ENCODE peak calls at places on chromosomes 4 and X, in ten cellular contexts. A is neuronal stem cell, Z is K562, C is SK-N-MC, V is endodermal cell, H is Karpas-422, P is mesenchymal stem cell, E is fibroblast of lung, W is mammary epithelial cell, F is SK-N-SH. J is an unnamed sample.

GRCh38 chr4:15416357-15417327 is 11.2 kb upstream of the C1QTNF7 start:
- DNase-seq in P (no peak), H (no peak), A (no peak), V (no peak), W (no peak), E (no peak), C (no peak), Z (no peak), F (no peak), J (no peak)

GRCh38 chr4:188006285-188006848 is 10.8 kb downstream of the ZFP42 start:
- DNase-seq in Z (no peak), E (no peak), A (no peak), V (no peak), P (no peak), W (no peak), H (no peak), C (no peak), F (no peak), J (no peak)

GRCh38 chr4:37981844-37982720 is 21.9 kb downstream of the PTTG2 start:
- DNase-seq in H (no peak), E (no peak), F (no peak), P (no peak), C (no peak), A (no peak), V (peak), Z (no peak), W (no peak), J (peak)

GRCh38 chr4:25535278-25535677 is 120.4 kb upstream of the SLC34A2 start:
- DNase-seq in W (no peak), E (no peak), V (peak), H (no peak), C (no peak), P (no peak), Z (no peak), A (no peak), F (no peak), J (no peak)

GRCh38 chr4:185831125-185831815 is 19.3 kb upstream of the SORBS2 start:
- DNase-seq in V (no peak), C (no peak), Z (no peak), H (no peak), E (no peak), W (peak), F (no peak), P (no peak), A (no peak), J (no peak)

GRCh38 chr4:107380836-107381438 is 339.1 kb downstream of the PAPSS1 start:
- DNase-seq in F (no peak), W (no peak), E (no peak), C (no peak), P (no peak), V (no peak), A (no peak), H (no peak), Z (no peak), J (no peak)

GRCh38 chr4:48490680-48491513 is 845 bp downstream of the ZAR1 start:
- DNase-seq in H (no peak), Z (no peak), E (no peak), P (no peak), C (no peak), A (no peak), W (no peak), V (peak), F (no peak), J (no peak)

GRCh38 chr4:22595684-22596083 is 79.8 kb upstream of the ADGRA3 start:
- DNase-seq in A (no peak), H (no peak), V (no peak), E (no peak), Z (no peak), F (peak), P (no peak), W (no peak), C (no peak), J (no peak)

GRCh38 chrX:148310402-148311200 is 189.8 kb upstream of the AFF2 start:
- DNase-seq in C (no peak), H (peak), A (no peak), P (no peak), W (no peak), F (no peak), E (no peak), Z (no peak), V (no peak), J (no peak)

GRCh38 chr4:96193061-96193460 is 353.2 kb downstream of the PDHA2 start:
- DNase-seq in W (no peak), P (no peak), E (no peak), C (no peak), Z (no peak), A (no peak), V (no peak), F (no peak), H (no peak), J (no peak)

GRCh38 chr4:112015960-112016359 is 129.3 kb upstream of the FAM241A start:
- DNase-seq in A (no peak), V (no peak), Z (no peak), F (no peak), H (no peak), P (no peak), W (no peak), C (no peak), E (no peak), J (no peak)

GRCh38 chr4:80255374-80256095 is 10.9 kb upstream of the FGF5 start:
- DNase-seq in P (no peak), A (no peak), H (no peak), F (no peak), V (no peak), E (no peak), Z (no peak), C (no peak), W (peak), J (peak)

GRCh38 chr4:130808492-130808891 is 1712.5 kb downstream of the C4orf33 start:
- DNase-seq in H (peak), E (peak), C (no peak), W (peak), F (peak), V (no peak), P (peak), A (no peak), Z (no peak), J (peak)

GRCh38 chr4:153464068-153464467 is 2.1 kb upstream of the TMEM131L start:
- DNase-seq in C (no peak), Z (no peak), P (peak), W (no peak), H (no peak), F (no peak), A (no peak), E (no peak), V (no peak), J (peak)
- H3K9ac ChIP-seq in C (no peak), Z (peak), P (no peak), W (no peak), H (no peak), F (no peak), A (no peak), E (no peak), V (no peak), J (no peak)

DNA sequence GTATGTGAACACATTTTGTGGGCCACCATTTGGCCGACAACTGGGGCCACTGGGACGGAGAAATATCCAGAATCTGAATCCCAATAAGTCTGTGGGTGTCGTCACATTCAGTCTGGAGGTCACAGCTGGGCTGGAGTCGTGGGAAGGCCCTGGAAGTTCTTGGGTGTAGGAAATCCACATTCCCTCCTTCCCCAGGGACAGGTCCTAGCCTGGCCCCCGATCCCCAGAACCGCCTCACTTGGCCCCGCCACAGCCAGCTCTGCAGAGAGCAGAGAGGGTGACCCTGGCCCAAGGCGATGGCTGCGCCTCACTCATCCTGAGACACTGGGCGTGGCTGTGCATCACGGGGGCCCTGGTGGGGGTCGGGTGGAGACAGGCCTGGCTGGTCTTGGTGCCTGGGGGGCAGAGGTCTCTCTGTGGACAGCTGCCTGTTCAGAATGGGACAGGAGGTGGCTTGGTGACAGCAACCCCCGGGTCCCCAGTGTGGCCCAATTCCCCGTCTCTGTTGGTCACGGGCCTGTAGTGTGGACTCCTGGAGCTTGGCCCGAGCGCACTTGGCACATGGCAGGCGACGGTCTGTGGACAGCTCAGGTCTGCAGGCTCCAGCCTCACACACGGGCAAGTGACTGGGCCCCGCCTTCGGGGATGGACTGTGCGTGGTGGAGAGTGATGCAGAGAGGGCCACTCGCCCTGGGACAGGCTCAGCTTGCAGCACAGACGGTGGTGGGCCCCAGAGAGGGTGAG is 16.4 kb downstream of the DOK7 start:
- DNase-seq in A (no peak), W (no peak), P (no peak), F (no peak), Z (no peak), V (no peak), E (no peak), C (no peak), H (no peak), J (no peak)
- H3K9ac ChIP-seq in A (no peak), W (no peak), P (no peak), F (no peak), Z (no peak), V (no peak), E (no peak), C (no peak), H (no peak), J (no peak)

GRCh38 chr4:154473497-154473896 is 18.1 kb downstream of the DCHS2 start:
- DNase-seq in V (no peak), E (no peak), H (no peak), Z (peak), C (no peak), A (no peak), F (no peak), W (no peak), P (no peak), J (no peak)

GRCh38 chr4:154478128-154478527 is 13.5 kb downstream of the DCHS2 start:
- DNase-seq in E (no peak), H (no peak), C (no peak), P (no peak), A (no peak), F (no peak), Z (no peak), W (no peak), V (no peak), J (no peak)

GRCh38 chr4:154475800-154476199 is 15.8 kb downstream of the DCHS2 start:
- DNase-seq in A (no peak), F (no peak), W (no peak), H (no peak), E (no peak), P (no peak), Z (no peak), V (no peak), C (no peak), J (no peak)

GRCh38 chr4:154472870-154473269 is 18.7 kb downstream of the DCHS2 start:
- DNase-seq in E (no peak), V (no peak), Z (no peak), A (no peak), W (no peak), P (no peak), F (no peak), C (no peak), H (no peak), J (no peak)

GRCh38 chr4:154478547-154478946 is 13.1 kb downstream of the DCHS2 start:
- DNase-seq in P (no peak), W (no peak), A (no peak), C (no peak), V (no peak), Z (no peak), F (no peak), H (no peak), E (no peak), J (no peak)
- H3K9ac ChIP-seq in P (no peak), W (no peak), A (no peak), C (no peak), V (no peak), Z (no peak), F (no peak), H (no peak), E (no peak), J (no peak)

DNA sequence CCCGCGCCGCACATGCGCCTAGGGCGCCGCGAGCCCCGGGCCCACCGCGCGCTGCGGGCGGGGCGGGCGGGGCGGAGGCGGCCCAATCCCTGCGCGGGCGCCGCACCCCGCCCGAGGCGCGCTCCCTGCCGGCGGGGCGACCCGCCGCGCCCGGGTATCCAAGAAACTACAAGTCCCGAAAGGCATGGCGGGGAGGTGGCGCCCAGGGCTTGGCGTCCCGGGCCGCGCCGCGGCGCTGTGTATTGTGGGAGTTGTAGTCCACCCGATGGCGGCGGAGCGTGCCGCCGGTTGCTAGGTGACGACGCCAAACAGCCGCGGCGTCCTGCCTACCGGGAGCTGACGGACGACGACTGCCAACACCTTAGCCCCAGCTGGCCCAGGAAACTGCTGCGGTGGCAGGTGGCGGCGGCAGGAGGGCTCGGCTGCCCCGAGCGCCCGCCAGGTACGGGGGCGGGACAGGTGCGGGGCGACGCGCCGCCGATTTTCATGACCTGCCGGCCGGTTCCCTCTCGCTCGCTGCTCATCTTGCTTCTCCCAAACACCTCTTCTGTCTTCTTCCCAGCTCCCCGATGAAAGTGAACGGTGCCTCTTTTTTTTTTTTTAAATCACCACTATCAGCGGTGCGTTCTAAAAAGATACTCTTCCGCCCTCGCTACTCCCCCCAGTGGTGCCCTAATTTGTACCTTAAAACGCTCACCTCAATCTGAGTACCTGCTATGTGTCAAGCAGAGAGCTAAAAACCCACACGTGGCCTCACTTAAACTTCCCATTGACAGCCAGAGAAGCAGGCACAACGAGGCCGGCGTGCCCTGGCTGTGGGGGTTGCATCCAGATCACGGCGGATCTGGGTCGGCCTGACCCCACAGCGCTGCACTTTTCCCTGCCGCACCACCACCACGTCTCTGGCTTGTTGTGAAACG is at the start of gene CFAP99:
- DNase-seq in H (peak), P (peak), C (peak), E (peak), Z (peak), W (peak), V (peak), A (peak), F (peak), J (peak)
- H3K9ac ChIP-seq in H (peak), P (peak), C (peak), E (peak), Z (peak), W (no peak), V (peak), A (peak), F (peak), J (peak)

GRCh38 chr4:121304843-121305348 is 75.9 kb downstream of the QRFPR start:
- DNase-seq in Z (no peak), V (no peak), C (no peak), W (no peak), H (peak), E (no peak), A (no peak), P (no peak), F (no peak), J (no peak)
- H3K9ac ChIP-seq in Z (no peak), V (no peak), C (no peak), W (no peak), H (no peak), E (no peak), A (no peak), P (no peak), F (no peak), J (no peak)

GRCh38 chr4:17310269-17310652 is 201.6 kb downstream of the QDPR start:
- DNase-seq in C (no peak), H (no peak), P (no peak), Z (no peak), W (no peak), A (no peak), V (no peak), F (no peak), E (no peak), J (peak)

GRCh38 chr4:17315459-17315858 is 196.4 kb downstream of the QDPR start:
- DNase-seq in P (no peak), Z (no peak), H (no peak), E (no peak), W (no peak), C (no peak), V (no peak), F (no peak), A (no peak), J (no peak)

GRCh38 chr4:17313194-17313593 is 198.7 kb downstream of the QDPR start:
- DNase-seq in A (no peak), V (no peak), W (no peak), F (no peak), E (no peak), Z (no peak), P (no peak), C (no peak), H (no peak), J (no peak)

DNA sequence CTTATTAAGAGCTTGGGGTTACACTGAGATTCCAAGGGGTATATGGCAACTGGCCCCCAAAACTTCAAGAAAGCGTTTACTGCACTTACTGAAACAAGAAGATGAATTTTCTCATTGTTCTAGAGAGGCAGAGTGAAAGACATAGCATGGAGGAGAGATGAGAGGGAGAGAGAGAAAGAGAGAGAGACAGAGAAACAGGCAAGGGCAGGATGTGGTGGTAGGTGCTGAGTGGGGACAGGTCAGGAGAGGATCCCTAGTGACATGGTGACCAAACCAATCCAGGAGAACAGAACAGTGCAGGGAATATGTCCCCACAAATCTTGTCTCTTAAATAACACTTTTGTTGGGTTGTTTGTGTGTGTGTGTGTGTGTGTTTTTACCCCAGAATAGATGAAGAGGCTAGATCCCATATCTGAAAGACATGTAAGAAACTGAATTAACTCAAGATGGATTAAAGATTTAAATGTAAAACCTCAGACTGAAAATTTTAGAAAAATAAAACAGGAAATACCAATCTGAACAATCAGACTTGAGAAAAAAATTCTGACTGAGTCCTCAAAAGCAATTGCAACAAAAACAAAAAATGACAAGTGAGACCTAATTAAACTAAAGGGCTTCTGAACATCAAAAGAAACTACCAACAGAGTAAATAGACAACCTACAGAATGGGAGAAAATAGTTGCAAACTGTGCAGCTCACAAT is 202.2 kb downstream of the QDPR start:
- DNase-seq in A (no peak), Z (no peak), V (no peak), P (no peak), W (no peak), F (no peak), E (peak), C (no peak), H (no peak), J (peak)
- H3K9ac ChIP-seq in A (no peak), Z (no peak), V (no peak), P (peak), W (no peak), F (no peak), E (no peak), C (no peak), H (no peak), J (no peak)

GRCh38 chr4:2263701-2264321 is 1.9 kb upstream of the MXD4 start:
- DNase-seq in W (no peak), V (no peak), P (no peak), C (no peak), E (no peak), Z (no peak), A (no peak), F (no peak), H (peak), J (no peak)
- H3K9ac ChIP-seq in W (no peak), V (no peak), P (no peak), C (no peak), E (no peak), Z (no peak), A (peak), F (no peak), H (peak), J (no peak)

DNA sequence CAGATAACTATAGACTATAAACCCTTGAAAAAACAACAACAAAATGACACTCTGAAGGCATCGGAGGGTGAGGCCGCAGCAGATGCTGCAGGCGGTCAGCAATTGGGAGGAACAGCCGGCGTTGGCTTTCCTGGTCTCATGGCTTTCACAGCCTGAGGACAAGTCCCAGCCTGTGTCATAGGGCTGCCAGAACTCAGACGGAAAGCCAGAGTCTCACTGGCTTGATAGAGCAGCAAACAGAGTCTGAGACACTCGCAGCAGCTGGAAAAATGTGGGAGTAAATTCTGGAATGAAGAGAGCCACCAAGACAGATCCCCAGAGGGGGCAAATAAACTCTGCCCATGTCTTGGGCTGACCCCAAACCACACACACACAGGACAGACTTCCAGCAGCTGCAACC is 86.3 kb downstream of the PPP2R2C start:
- DNase-seq in V (no peak), A (no peak), F (no peak), Z (no peak), W (peak), C (no peak), P (no peak), H (no peak), E (no peak), J (no peak)
- H3K9ac ChIP-seq in V (no peak), A (no peak), F (no peak), Z (no peak), W (no peak), C (no peak), P (no peak), H (no peak), E (no peak), J (no peak)

GRCh38 chrX:1493317-1493856 is 40.7 kb upstream of the ASMTL start:
- DNase-seq in V (no peak), A (no peak), H (peak), C (no peak), F (no peak), Z (no peak), E (no peak), W (no peak), P (no peak), J (no peak)
- H3K9ac ChIP-seq in V (no peak), A (no peak), H (peak), C (no peak), F (no peak), Z (no peak), E (no peak), W (no peak), P (no peak), J (no peak)